ENCODE peak calls at places on chromosomes 12 and 14, in four cellular contexts. N is GM12878, F is K562, R is IMR-90. D is an unnamed sample.

GRCh38 chr14:71050227-71050823 is 143.1 kb downstream of the PCNX1 start:
- DNase-seq in N (no peak), F (peak), R (peak), D (no peak)

GRCh38 chr14:92724516-92725340 is 23.7 kb downstream of the LGMN start:
- DNase-seq in N (no peak), F (no peak), R (no peak), D (no peak)

GRCh38 chr12:129911437-129912049 is 7.7 kb upstream of the TMEM132D start:
- DNase-seq in N (no peak), F (peak), R (no peak), D (no peak)

GRCh38 chr12:71780207-71780822 is 25.7 kb downstream of the RAB21 start:
- DNase-seq in N (no peak), F (peak), R (peak), D (no peak)

GRCh38 chr14:70045715-70046535 is 142.8 kb downstream of the SLC8A3 start:
- DNase-seq in N (no peak), F (peak), R (peak), D (peak)

GRCh38 chr14:99256483-99256874 is 15.5 kb downstream of the BCL11B start:
- DNase-seq in N (no peak), F (no peak), R (no peak), D (no peak)

GRCh38 chr12:32235251-32235650 is 128.6 kb downstream of the BICD1 start:
- DNase-seq in N (no peak), F (no peak), R (no peak), D (no peak)

GRCh38 chr12:52634266-52635056 is 16.1 kb upstream of the KRT73 start:
- DNase-seq in N (no peak), F (no peak), R (no peak), D (no peak)

GRCh38 chr12:32047846-32048245 is 58.8 kb upstream of the BICD1 start:
- DNase-seq in N (no peak), F (peak), R (no peak), D (no peak)

GRCh38 chr12:121165316-121165715 is 32.6 kb downstream of the P2RX7 start:
- DNase-seq in N (no peak), F (no peak), R (no peak), D (no peak)

GRCh38 chr12:5379737-5380496 is 52.0 kb upstream of the NTF3 start:
- DNase-seq in N (peak), F (no peak), R (no peak), D (no peak)

GRCh38 chr14:79878785-79879184 is 332.5 kb downstream of the DIO2 start:
- DNase-seq in N (no peak), F (no peak), R (no peak), D (no peak)

GRCh38 chr12:48973992-48974673 is 2.6 kb upstream of the WNT10B start:
- DNase-seq in N (no peak), F (peak), R (peak), D (no peak)

GRCh38 chr12:1776139-1776975 is 44.0 kb upstream of the LRTM2 start:
- DNase-seq in N (no peak), F (no peak), R (peak), D (no peak)

GRCh38 chr14:52922656-52923055 is 28.2 kb downstream of the FERMT2 start:
- DNase-seq in N (no peak), F (no peak), R (peak), D (no peak)

GRCh38 chr12:123916729-123917128 is 55.9 kb downstream of the CCDC92 start:
- DNase-seq in N (no peak), F (no peak), R (peak), D (no peak)

GRCh38 chr12:66776974-66777373 is 98.1 kb upstream of the GRIP1 start:
- DNase-seq in N (peak), F (no peak), R (no peak), D (no peak)

GRCh38 chr12:22377731-22378496 is 43.4 kb upstream of the ST8SIA1 start:
- DNase-seq in N (no peak), F (no peak), R (no peak), D (no peak)

GRCh38 chr14:102930753-102931579 is 8.5 kb downstream of the AMN start:
- DNase-seq in N (no peak), F (no peak), R (peak), D (no peak)

GRCh38 chr12:51850081-51850932 is 1.8 kb upstream of the FIGNL2 start:
- DNase-seq in N (no peak), F (no peak), R (no peak), D (no peak)

GRCh38 chr14:104438166-104438887 is 141.2 kb upstream of the C14orf180 start:
- DNase-seq in N (no peak), F (peak), R (no peak), D (no peak)

GRCh38 chr12:122003646-122004611 is 17.8 kb upstream of the BCL7A start:
- DNase-seq in N (no peak), F (peak), R (no peak), D (no peak)

GRCh38 chr14:97713023-97713422 is 915.8 kb downstream of the VRK1 start:
- DNase-seq in N (no peak), F (no peak), R (no peak), D (no peak)

GRCh38 chr12:47377414-47378221 is 297.9 kb upstream of the AMIGO2 start:
- DNase-seq in N (no peak), F (peak), R (peak), D (no peak)

GRCh38 chr12:71354871-71355270 is 84.7 kb upstream of the LGR5 start:
- DNase-seq in N (no peak), F (no peak), R (no peak), D (no peak)

GRCh38 chr12:83826112-83826511 is 1086.5 kb downstream of the SLC6A15 start:
- DNase-seq in N (no peak), F (peak), R (peak), D (peak)

GRCh38 chr12:49389092-49389703 is 21.9 kb downstream of the SPATS2 start:
- DNase-seq in N (no peak), F (no peak), R (no peak), D (peak)

GRCh38 chr12:12349711-12350665 is at the start of gene MANSC1:
- DNase-seq in N (no peak), F (peak), R (peak), D (no peak)

GRCh38 chr12:42666671-42667243 is 77.2 kb upstream of the PRICKLE1 start:
- DNase-seq in N (no peak), F (no peak), R (peak), D (no peak)

GRCh38 chr14:103870891-103871595 is 23.7 kb upstream of the PPP1R13B start:
- DNase-seq in N (no peak), F (no peak), R (no peak), D (peak)

GRCh38 chr14:89841855-89842254 is 112.7 kb downstream of the EFCAB11 start:
- DNase-seq in N (no peak), F (no peak), R (no peak), D (no peak)

DNA sequence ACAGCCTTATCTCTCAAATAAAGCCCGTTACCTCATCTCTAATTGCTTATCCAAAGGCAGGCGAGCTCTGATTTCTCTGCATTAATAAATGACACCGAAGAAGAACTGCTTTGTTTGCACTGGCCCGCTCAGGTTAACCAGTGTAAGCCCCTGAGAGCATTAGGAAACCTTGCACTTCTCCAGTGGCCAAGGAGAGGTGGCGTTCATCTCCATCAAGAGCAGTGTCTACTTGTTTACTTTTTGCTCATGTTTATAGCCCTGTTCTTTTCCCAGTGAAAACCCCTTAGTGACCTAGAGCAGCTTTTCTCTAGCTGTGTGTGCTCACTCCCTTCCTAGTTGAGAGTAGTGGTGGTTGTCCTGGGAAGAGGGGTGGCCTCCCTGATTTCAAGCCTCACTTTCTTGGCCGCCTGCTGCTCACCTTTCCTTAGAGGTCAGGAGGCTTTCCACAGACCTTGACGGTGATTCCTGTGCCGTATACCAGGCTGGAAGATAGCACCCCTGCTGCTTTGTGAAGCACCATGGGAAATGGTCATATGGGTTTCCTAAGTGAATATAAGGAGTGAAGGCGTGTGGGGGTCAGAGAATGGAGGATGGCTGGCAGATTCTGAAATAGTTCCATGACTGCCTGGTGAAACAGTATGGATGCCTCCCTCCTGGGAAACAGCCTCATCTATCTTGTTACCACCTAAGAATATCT is 16.6 kb downstream of the FBXW8 start:
- DNase-seq in N (no peak), F (no peak), R (no peak), D (no peak)
- TF ChIP-seq CHD1 in N (no peak), F (no peak), R (no peak), D (no peak)

GRCh38 chr12:3421191-3421590 is 69.8 kb upstream of the PRMT8 start:
- DNase-seq in N (no peak), F (no peak), R (no peak), D (no peak)

GRCh38 chr12:3420693-3421092 is 70.3 kb upstream of the PRMT8 start:
- DNase-seq in N (no peak), F (no peak), R (no peak), D (no peak)

GRCh38 chr12:3417937-3418336 is 73.1 kb upstream of the PRMT8 start:
- DNase-seq in N (no peak), F (no peak), R (no peak), D (no peak)

GRCh38 chr12:3418609-3419469 is 72.2 kb upstream of the PRMT8 start:
- DNase-seq in N (no peak), F (no peak), R (no peak), D (no peak)

DNA sequence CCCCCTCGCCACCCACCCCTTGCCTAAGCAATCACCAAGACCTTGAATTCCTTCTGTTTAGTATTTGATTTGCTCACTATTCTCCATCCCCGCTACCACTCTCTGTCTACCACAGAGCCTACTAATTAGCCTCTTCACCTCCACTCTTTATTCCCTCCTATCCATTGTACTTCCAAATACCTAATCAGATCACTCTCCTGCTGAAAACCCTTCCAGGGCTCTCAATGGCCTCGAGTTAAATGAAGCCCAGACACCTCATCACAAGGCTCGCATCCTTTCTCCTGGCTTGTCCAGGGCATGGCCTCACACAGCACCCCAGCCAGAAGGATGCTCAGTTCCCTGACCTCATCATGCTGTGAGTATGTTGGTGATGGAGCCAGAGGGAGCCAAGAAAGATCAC is 71.5 kb upstream of the PRMT8 start:
- DNase-seq in N (no peak), F (no peak), R (no peak), D (no peak)
- TF ChIP-seq CHD1 in N (no peak), F (no peak), R (no peak), D (no peak)

GRCh38 chr12:76547526-76547925 is 12.0 kb downstream of the OSBPL8 start:
- DNase-seq in N (no peak), F (no peak), R (no peak), D (no peak)
- TF ChIP-seq CHD1 in N (no peak), F (no peak), R (no peak), D (no peak)

GRCh38 chr12:96425973-96426372 is 25.7 kb upstream of the CDK17 start:
- DNase-seq in N (no peak), F (no peak), R (peak), D (no peak)
- TF ChIP-seq CHD1 in N (no peak), F (no peak), R (no peak), D (no peak)

GRCh38 chr14:38553586-38553985 is 297.7 kb upstream of the CLEC14A start:
- DNase-seq in N (no peak), F (no peak), R (peak), D (no peak)
- TF ChIP-seq CHD1 in N (no peak), F (no peak), R (no peak), D (no peak)

D was measured in H1.